ENCODE peak calls at places on chromosomes 11 and 22, in four cellular contexts. H is lung microvascular endothelial cell, L is H54, A is NCI-H2107. Q is an unnamed sample.

GRCh38 chr11:57249384-57250319 is 12.6 kb upstream of the APLNR start:
- DNase-seq in H (peak; percentile 83), A (peak; percentile 4), L (peak; percentile 27), Q (peak; percentile 29)

GRCh38 chr11:15830730-15831443 is 525.5 kb downstream of the SOX6 start:
- DNase-seq in A (no peak), H (no peak), L (no peak), Q (no peak)

GRCh38 chr22:28222976-28223375 is 303.9 kb upstream of the PITPNB start:
- DNase-seq in L (no peak), A (no peak), H (no peak), Q (no peak)

GRCh38 chr11:32561835-32562234 is 21.8 kb upstream of the EIF3M start:
- DNase-seq in L (no peak), A (no peak), H (no peak), Q (no peak)

GRCh38 chr11:20489948-20490347 is 102.4 kb downstream of the PRMT3 start:
- DNase-seq in A (no peak), L (no peak), H (no peak), Q (no peak)

GRCh38 chr11:355581-356458 is 13.5 kb upstream of the B4GALNT4 start:
- DNase-seq in H (peak; percentile 99), L (peak; percentile 92), A (no peak), Q (peak; percentile 9)

GRCh38 chr11:128058580-128059208 is 528.7 kb downstream of the ETS1 start:
- DNase-seq in A (no peak), H (no peak), L (no peak), Q (no peak)

GRCh38 chr22:47940211-47940610 is 1177.8 kb downstream of the TBC1D22A start:
- DNase-seq in L (no peak), H (no peak), A (no peak), Q (no peak)

GRCh38 chr22:41939981-41940852 is 6.7 kb downstream of the CENPM start:
- DNase-seq in A (no peak), H (no peak), L (no peak), Q (no peak)

GRCh38 chr11:37916331-37916730 is 1318.3 kb upstream of the RAG2 start:
- DNase-seq in A (no peak), H (no peak), L (no peak), Q (no peak)

GRCh38 chr11:115178705-115179104 is 325.5 kb downstream of the CADM1 start:
- DNase-seq in A (no peak), H (no peak), L (no peak), Q (no peak)

GRCh38 chr11:127103586-127104388 is 103.2 kb upstream of the KIRREL3 start:
- DNase-seq in H (no peak), L (no peak), A (no peak), Q (no peak)